ENCODE peak calls at places on chromosome 7, in four cellular contexts. One of them, this sample, is unnamed.

GRCh38 chr7:112069879-112070321 is 136.3 kb downstream of the DOCK4 start:
- DNase-seq in B cell: no peak
- DNase-seq in H9: no peak
- DNase-seq in pancreas: no peak
- DNase-seq in this sample: no peak

GRCh38 chr7:26574476-26574875 is 282.8 kb downstream of the SNX10 start:
- DNase-seq in B cell: no peak
- DNase-seq in H9: no peak
- DNase-seq in pancreas: no peak
- DNase-seq in this sample: no peak

GRCh38 chr7:18420758-18421157 is 74.8 kb upstream of the HDAC9 start:
- DNase-seq in B cell: no peak
- DNase-seq in H9: no peak
- DNase-seq in pancreas: no peak
- DNase-seq in this sample: no peak

GRCh38 chr7:151351027-151351426 is 9.4 kb downstream of the NUB1 start:
- DNase-seq in B cell: no peak
- DNase-seq in H9: peak; percentile 54
- DNase-seq in pancreas: no peak
- DNase-seq in this sample: no peak

GRCh38 chr7:137609500-137609899 is 237.3 kb downstream of the DGKI start:
- DNase-seq in B cell: no peak
- DNase-seq in H9: no peak
- DNase-seq in pancreas: no peak
- DNase-seq in this sample: no peak

GRCh38 chr7:20399516-20399915 is 68.8 kb downstream of the ITGB8 start:
- DNase-seq in B cell: no peak
- DNase-seq in H9: no peak
- DNase-seq in pancreas: no peak
- DNase-seq in this sample: no peak

GRCh38 chr7:26444554-26444953 is 152.9 kb downstream of the SNX10 start:
- DNase-seq in B cell: no peak
- DNase-seq in H9: no peak
- DNase-seq in pancreas: no peak
- DNase-seq in this sample: no peak

GRCh38 chr7:78679477-78679876 is 774.0 kb downstream of the MAGI2 start:
- DNase-seq in B cell: no peak
- DNase-seq in H9: no peak
- DNase-seq in pancreas: no peak
- DNase-seq in this sample: no peak

GRCh38 chr7:25148772-25149575 is 23.9 kb upstream of the CYCS start:
- DNase-seq in B cell: no peak
- DNase-seq in H9: no peak
- DNase-seq in pancreas: no peak
- DNase-seq in this sample: no peak

GRCh38 chr7:55481126-55481525 is 91.2 kb downstream of the VOPP1 start:
- DNase-seq in B cell: no peak
- DNase-seq in H9: peak; percentile 18
- DNase-seq in pancreas: no peak
- DNase-seq in this sample: no peak

GRCh38 chr7:155867734-155868400 is 55.6 kb upstream of the SHH start:
- DNase-seq in B cell: no peak
- DNase-seq in H9: peak; percentile 6
- DNase-seq in pancreas: no peak
- DNase-seq in this sample: no peak

DNA sequence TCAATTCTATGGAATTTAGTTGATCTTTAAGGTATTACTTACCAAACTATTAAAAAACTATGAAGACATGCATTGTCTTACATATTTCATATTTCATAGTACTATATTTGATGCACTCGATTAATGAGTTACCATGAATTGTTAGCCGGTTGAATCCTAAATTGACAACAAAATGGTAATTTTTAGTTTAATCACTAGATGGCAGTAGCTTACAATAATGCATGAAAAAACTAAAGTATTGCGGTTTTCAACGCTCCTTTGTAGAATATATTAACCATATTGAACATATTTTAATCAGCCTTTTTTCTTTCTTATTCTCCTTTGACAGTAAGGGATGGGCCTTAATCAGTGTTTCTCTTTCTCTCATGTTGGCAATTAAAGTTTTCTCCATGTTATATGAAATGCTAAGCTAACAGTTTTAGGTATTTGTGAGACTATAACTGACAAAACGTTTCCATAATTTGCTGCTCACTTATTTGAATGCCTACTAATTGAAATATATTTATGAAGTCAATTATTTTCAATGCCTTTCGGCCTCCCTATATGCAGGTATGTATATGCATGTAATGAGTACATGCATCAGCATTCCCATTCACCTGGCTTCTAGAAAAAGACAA is 48.5 kb upstream of the ARL4A start:
- DNase-seq in B cell: no peak
- DNase-seq in H9: no peak
- DNase-seq in pancreas: no peak
- DNase-seq in this sample: peak; percentile 17
- TF ChIP-seq CTCF in B cell: peak; percentile 87
- TF ChIP-seq CTCF in H9: peak; percentile 80
- TF ChIP-seq CTCF in pancreas: no peak
- TF ChIP-seq CTCF in this sample: peak; percentile 45

GRCh38 chr7:132030161-132030568 is 473.7 kb upstream of the PODXL start:
- DNase-seq in B cell: no peak
- DNase-seq in H9: no peak
- DNase-seq in pancreas: peak; percentile 63
- DNase-seq in this sample: no peak

GRCh38 chr7:132029369-132030160 is 473.1 kb upstream of the PODXL start:
- DNase-seq in B cell: no peak
- DNase-seq in H9: no peak
- DNase-seq in pancreas: no peak
- DNase-seq in this sample: no peak

GRCh38 chr7:132028144-132028920 is 471.9 kb upstream of the PODXL start:
- DNase-seq in B cell: no peak
- DNase-seq in H9: no peak
- DNase-seq in pancreas: no peak
- DNase-seq in this sample: no peak

GRCh38 chr7:132034748-132035416 is 478.5 kb upstream of the PODXL start:
- DNase-seq in B cell: no peak
- DNase-seq in H9: no peak
- DNase-seq in pancreas: no peak
- DNase-seq in this sample: no peak

GRCh38 chr7:132030883-132031282 is 474.5 kb upstream of the PODXL start:
- DNase-seq in B cell: no peak
- DNase-seq in H9: no peak
- DNase-seq in pancreas: no peak
- DNase-seq in this sample: no peak
- TF ChIP-seq CTCF in B cell: no peak
- TF ChIP-seq CTCF in H9: no peak
- TF ChIP-seq CTCF in pancreas: no peak
- TF ChIP-seq CTCF in this sample: no peak

DNA sequence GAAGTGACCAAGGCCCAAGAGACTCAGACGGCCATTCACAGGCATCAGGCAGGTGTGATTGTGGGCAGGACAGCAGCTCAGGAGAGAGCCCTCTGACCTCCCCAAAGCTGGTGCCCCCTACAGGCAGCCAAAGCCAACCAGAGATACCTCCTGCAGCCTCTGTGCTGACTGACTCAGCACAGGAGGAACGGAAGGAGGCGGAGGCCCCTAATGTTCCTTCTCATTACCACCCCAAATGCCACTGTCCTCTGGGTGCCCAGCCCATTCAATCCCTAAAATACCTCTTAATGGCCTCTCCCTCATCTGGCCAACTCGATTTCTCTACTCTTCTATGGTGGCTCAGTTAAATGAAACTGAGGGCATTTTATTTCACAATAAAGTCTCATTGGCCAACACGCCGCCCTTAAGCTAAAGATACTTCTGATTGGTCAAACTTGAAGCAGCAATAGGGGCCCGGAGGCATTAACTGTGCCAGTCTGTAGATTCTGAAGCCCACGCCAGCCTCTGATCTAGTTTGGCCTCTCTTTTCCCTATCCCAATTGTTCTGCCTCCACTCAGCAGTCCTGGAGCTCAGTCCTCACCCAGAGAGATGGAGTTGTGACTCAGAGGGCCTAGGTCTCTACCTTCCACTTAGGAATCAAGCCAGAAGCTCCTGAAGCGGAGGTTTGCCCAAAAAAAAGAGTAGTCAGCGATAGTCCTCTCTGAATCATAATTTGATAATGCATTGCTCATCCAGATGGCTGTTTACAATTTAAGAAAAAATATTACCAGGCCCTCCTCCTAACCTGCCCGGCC is 1.2 kb downstream of the CYREN start:
- DNase-seq in B cell: no peak
- DNase-seq in H9: peak; percentile 86
- DNase-seq in pancreas: no peak
- DNase-seq in this sample: peak; percentile 74
- TF ChIP-seq CTCF in B cell: peak; percentile 55
- TF ChIP-seq CTCF in H9: peak; percentile 70
- TF ChIP-seq CTCF in pancreas: no peak
- TF ChIP-seq CTCF in this sample: peak; percentile 71

GRCh38 chr7:30310674-30311362 is 26.4 kb downstream of the ZNRF2 start:
- DNase-seq in B cell: no peak
- DNase-seq in H9: no peak
- DNase-seq in pancreas: no peak
- DNase-seq in this sample: no peak
- TF ChIP-seq CTCF in B cell: no peak
- TF ChIP-seq CTCF in H9: peak; percentile 39
- TF ChIP-seq CTCF in pancreas: no peak
- TF ChIP-seq CTCF in this sample: no peak

DNA sequence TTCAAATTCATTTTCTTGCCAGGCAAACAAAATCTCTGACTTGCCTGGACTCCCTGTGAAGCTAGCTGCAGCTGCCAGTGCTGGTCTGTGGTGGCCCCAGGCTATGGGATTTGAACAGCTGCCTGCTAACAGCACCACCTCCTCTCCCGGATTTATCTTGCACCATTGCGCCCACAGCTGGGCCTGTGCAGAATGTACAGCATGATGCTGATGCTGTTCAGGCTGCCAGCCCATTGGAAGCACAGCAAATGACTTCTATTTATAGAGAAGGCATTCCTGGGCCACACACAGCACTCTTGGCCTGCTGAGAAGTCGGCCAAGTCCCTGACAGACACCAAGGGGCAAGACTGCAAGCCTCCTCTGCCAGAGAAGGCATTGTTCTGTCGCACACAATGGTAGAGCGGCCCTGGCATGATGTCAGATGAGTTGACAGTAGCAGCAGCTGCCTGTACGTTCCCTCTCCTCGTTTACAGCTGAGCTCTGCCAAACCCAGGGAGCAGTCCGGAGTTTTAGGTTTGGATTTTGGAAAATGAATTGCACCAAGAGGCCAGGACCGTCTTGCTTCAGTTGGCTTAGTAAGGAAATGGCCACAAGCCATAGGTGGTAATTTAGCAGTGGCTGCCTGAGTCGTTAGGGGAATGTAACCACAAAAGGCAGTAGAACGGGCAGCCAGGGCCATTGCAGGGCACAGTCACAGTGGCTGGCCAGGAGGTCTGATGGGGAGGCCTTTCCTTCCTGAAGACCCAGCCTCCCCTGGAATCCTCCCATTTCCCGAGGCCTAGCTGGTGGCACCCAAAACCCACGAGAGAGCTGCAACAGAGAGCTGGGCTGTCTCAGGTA is 38.5 kb downstream of the MTURN start:
- DNase-seq in B cell: no peak
- DNase-seq in H9: no peak
- DNase-seq in pancreas: peak; percentile 81
- DNase-seq in this sample: no peak
- TF ChIP-seq CTCF in B cell: no peak
- TF ChIP-seq CTCF in H9: no peak
- TF ChIP-seq CTCF in pancreas: no peak
- TF ChIP-seq CTCF in this sample: no peak

DNA sequence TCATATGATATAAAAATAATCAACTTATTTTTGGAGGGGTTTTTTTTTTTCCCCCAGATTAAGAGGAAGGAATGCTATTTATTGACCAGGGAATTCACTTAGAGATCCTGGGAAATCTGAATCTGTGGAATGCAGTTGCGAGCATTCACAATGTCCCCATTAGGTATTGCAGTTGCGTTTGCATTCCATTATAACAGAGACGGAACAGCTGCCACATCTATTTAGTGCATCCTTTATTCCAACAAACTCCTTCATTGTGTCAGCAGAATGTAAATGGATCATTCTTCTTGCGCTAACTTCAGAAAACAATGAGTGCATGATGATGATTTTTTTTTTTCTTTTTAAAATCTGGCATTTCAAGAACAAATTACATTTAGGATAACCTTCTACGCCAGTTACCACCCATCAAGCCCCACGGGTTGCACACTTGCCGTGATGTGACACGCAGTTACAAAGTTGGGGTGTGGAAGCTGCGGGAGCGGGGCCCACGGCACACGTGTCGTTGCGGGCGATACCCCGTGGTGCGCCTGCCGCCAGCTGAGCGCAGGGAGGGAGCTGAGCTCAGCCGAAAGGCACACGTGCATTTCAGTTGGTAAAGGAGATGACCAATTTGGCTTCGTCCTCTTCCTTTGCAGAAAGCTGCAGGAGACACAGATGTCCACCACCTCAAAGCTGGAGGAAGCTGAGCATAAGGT is 175.5 kb upstream of the SH2B2 start:
- DNase-seq in B cell: no peak
- DNase-seq in H9: no peak
- DNase-seq in pancreas: no peak
- DNase-seq in this sample: no peak
- TF ChIP-seq CTCF in B cell: no peak
- TF ChIP-seq CTCF in H9: no peak
- TF ChIP-seq CTCF in pancreas: no peak
- TF ChIP-seq CTCF in this sample: no peak

DNA sequence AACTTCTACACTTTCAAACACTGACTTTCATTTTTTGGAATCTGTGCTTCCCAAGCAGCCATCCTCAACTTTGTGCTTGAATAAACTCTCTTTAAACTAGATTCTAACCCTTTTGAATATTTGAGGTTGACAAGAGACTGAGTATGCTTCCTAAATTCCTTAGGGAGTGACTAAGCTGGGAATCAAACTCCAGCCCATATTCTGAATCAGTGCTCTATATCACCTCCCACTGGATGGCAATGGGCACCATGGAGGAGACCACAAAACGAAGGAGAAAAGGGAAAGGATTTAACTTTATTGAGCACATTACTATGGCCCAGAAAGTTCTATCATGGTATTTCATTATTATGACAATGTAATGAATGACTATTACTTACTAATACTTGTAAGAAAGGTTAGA is 17.2 kb upstream of the SLC26A4 start:
- DNase-seq in B cell: no peak
- DNase-seq in H9: no peak
- DNase-seq in pancreas: no peak
- DNase-seq in this sample: no peak
- TF ChIP-seq CTCF in B cell: no peak
- TF ChIP-seq CTCF in H9: peak; percentile 44
- TF ChIP-seq CTCF in pancreas: no peak
- TF ChIP-seq CTCF in this sample: no peak

This sample was measured in GM10248.